ENCODE peak calls at places on chromosomes 13 and 19, in seven cellular contexts. H is thyroid gland; Z is CD4-positive, alpha-beta memory T cell; E is left lung; N is CD8-positive, alpha-beta T cell; G is heart left ventricle; L is psoas muscle. J is an unnamed sample.

GRCh38 chr13:59492030-59492636 is 671.6 kb downstream of the DIAPH3 start:
- DNase-seq in G (no peak), H (no peak), E (no peak), L (no peak), N (no peak), Z (no peak), J (no peak)

GRCh38 chr13:114063545-114064515 is 68.6 kb downstream of the RASA3 start:
- DNase-seq in G (peak; percentile 66), N (no peak), L (peak; percentile 87), Z (no peak), H (peak; percentile 20), E (peak; percentile 93), J (peak; percentile 91)

GRCh38 chr13:111632906-111633305 is 312.5 kb downstream of the TEX29 start:
- DNase-seq in N (no peak), H (no peak), E (no peak), G (no peak), L (no peak), Z (no peak), J (no peak)

GRCh38 chr19:2434721-2435265 is 7.4 kb upstream of the TIMM13 start:
- DNase-seq in H (no peak), L (no peak), E (peak; percentile 68), Z (no peak), G (no peak), N (no peak), J (peak; percentile 40)

GRCh38 chr19:19670070-19670551 is 1.5 kb downstream of the ZNF101 start:
- DNase-seq in H (no peak), L (no peak), N (no peak), Z (no peak), G (no peak), E (no peak), J (peak; percentile 46)

GRCh38 chr13:68275758-68276157 is 1045.6 kb upstream of the PCDH9 start:
- DNase-seq in N (no peak), L (no peak), G (no peak), H (no peak), E (no peak), Z (no peak), J (no peak)

GRCh38 chr19:28305513-28305912 is 907.4 kb downstream of the UQCRFS1 start:
- DNase-seq in L (no peak), N (no peak), E (no peak), H (no peak), Z (no peak), G (no peak), J (no peak)

GRCh38 chr19:31280266-31281006 is 68.8 kb downstream of the TSHZ3 start:
- DNase-seq in G (no peak), E (peak; percentile 17), Z (no peak), L (no peak), H (peak; percentile 58), N (no peak), J (no peak)

GRCh38 chr19:42280761-42281174 is 11.7 kb downstream of the CIC start:
- DNase-seq in G (no peak), L (peak; percentile 78), H (peak; percentile 36), Z (no peak), N (no peak), E (no peak), J (peak; percentile 86)

GRCh38 chr13:40765602-40766001 is 5.4 kb downstream of the MRPS31 start:
- DNase-seq in E (no peak), Z (no peak), H (no peak), L (no peak), G (no peak), N (no peak), J (no peak)

GRCh38 chr13:31930901-31931522 is 100.6 kb upstream of the FRY start:
- DNase-seq in N (no peak), Z (peak; percentile 35), G (no peak), H (no peak), E (no peak), L (no peak), J (no peak)

GRCh38 chr19:45361608-45362007 is 8.8 kb downstream of the ERCC2 start:
- DNase-seq in Z (no peak), E (no peak), H (no peak), N (no peak), G (no peak), L (no peak), J (no peak)

GRCh38 chr19:54606891-54607781 is 13.7 kb downstream of the LILRA1 start:
- DNase-seq in E (no peak), Z (no peak), H (no peak), G (no peak), L (no peak), N (no peak), J (no peak)

GRCh38 chr19:12792853-12793289 is 1.6 kb downstream of the JUNB start:
- DNase-seq in E (no peak), G (no peak), N (no peak), H (no peak), L (no peak), Z (no peak), J (no peak)

GRCh38 chr13:75637101-75637774 is 1.1 kb downstream of the LMO7 start:
- DNase-seq in Z (no peak), G (no peak), E (no peak), L (no peak), H (no peak), N (no peak), J (no peak)

GRCh38 chr13:84430015-84430414 is 547.7 kb upstream of the SLITRK1 start:
- DNase-seq in L (no peak), E (no peak), Z (no peak), G (no peak), H (no peak), N (no peak), J (no peak)

DNA sequence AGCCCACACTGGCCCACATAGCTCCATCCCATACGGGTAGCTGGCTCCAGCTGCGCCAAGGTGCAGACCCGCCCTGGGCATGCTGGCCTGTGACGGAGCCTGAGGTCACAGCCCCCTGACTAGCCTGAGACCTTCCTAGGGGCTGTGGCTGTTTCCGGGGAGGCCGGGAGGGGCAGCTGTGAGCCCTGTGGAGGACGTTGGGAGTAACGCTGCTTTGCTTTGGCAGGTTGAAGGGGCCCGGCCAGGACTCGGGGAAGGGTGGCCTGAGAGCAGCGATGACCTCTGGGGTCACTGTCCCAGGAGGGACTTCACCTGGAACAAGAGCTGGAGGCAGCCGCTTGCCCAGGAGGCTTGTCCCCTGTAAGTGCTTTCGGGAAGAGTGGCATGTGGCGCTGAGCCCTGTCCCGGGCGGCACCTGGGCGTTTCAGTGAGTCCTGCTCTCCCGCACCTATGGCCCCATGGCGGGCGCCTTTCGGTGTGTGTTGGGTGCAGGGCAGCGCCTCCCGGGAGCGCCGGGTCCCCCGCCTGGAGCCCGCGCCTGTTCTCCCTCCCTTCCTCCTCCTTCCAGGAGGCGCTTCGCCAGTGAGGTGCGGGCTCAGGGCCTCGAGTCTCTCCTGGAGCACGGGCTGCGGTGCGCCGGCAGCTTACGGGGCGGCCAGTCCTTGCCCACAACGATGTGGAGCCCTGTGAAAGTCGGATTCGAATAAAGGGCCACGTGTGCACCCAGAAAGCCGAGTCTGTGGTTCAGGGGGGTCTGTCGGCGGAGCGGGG is 1.1 kb upstream of the FAM174C start:
- DNase-seq in E (no peak), Z (peak; percentile 49), G (peak; percentile 54), L (peak; percentile 65), H (no peak), N (no peak), J (no peak)
- H3K4me1 ChIP-seq in E (peaks cover 69% of the 10 kb centered on the region), Z (peaks cover 68% of the 10 kb centered on the region), G (peaks cover 67% of the 10 kb centered on the region), L (peaks cover 58% of the 10 kb centered on the region), H (peaks cover 59% of the 10 kb centered on the region), N (peaks cover 69% of the 10 kb centered on the region), J (no peaks in the 10 kb centered on the region)

GRCh38 chr13:94323746-94324408 is 155.6 kb downstream of the DCT start:
- DNase-seq in N (peak; percentile 13), G (no peak), L (no peak), E (no peak), Z (peak; percentile 66), H (no peak), J (no peak)
- H3K4me1 ChIP-seq in N (peaks cover 57% of the 10 kb centered on the region), G (peaks cover 18% of the 10 kb centered on the region), L (no peaks in the 10 kb centered on the region), E (no peaks in the 10 kb centered on the region), Z (peaks cover 58% of the 10 kb centered on the region), H (no peaks in the 10 kb centered on the region), J (no peaks in the 10 kb centered on the region)

GRCh38 chr13:97266734-97267417 is 44.7 kb downstream of the MBNL2 start:
- DNase-seq in N (no peak), E (no peak), L (no peak), G (no peak), H (no peak), Z (no peak), J (no peak)

GRCh38 chr13:97266328-97266727 is 44.2 kb downstream of the MBNL2 start:
- DNase-seq in L (no peak), H (peak; percentile 82), E (peak; percentile 82), N (no peak), Z (no peak), G (no peak), J (no peak)

GRCh38 chr13:97267418-97268059 is 45.4 kb downstream of the MBNL2 start:
- DNase-seq in L (no peak), H (no peak), E (no peak), G (no peak), Z (no peak), N (no peak), J (no peak)

GRCh38 chr13:97269603-97270002 is 47.5 kb downstream of the MBNL2 start:
- DNase-seq in H (no peak), G (no peak), Z (no peak), N (no peak), E (no peak), L (no peak), J (no peak)

GRCh38 chr13:97268772-97269171 is 46.6 kb downstream of the MBNL2 start:
- DNase-seq in Z (no peak), L (no peak), N (no peak), E (no peak), G (no peak), H (no peak), J (no peak)
- H3K4me1 ChIP-seq in Z (peaks cover 7% of the 10 kb centered on the region), L (peaks cover 66% of the 10 kb centered on the region), N (no peaks in the 10 kb centered on the region), E (peaks cover 53% of the 10 kb centered on the region), G (peaks cover 84% of the 10 kb centered on the region), H (peaks cover 45% of the 10 kb centered on the region), J (peaks cover 23% of the 10 kb centered on the region)

DNA sequence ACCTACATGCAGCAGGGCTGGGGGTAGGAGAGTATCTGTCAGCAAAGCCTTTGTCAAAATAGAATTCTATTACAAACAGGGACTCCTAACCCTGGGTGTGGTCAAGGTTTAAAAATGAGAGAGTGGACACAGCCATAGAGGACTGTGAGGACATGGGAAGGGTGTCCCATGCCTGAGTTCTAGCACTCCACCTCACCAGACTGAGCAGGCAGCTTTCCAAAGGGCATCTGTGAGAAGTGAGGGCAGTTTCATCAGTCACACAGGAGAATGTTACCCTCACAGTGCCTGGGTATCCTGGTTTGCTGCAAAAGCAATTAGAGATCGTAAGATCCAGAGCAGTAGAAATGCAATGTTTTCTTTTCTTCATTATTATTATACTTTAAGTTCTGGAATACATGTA is 174.9 kb upstream of the UBL3 start:
- DNase-seq in N (no peak), G (no peak), E (no peak), Z (no peak), L (no peak), H (peak; percentile 76), J (no peak)
- H3K4me1 ChIP-seq in N (no peaks in the 10 kb centered on the region), G (no peaks in the 10 kb centered on the region), E (no peaks in the 10 kb centered on the region), Z (no peaks in the 10 kb centered on the region), L (no peaks in the 10 kb centered on the region), H (peaks cover 24% of the 10 kb centered on the region), J (no peaks in the 10 kb centered on the region)

GRCh38 chr19:5030822-5031221 is 61.9 kb downstream of the KDM4B start:
- DNase-seq in G (no peak), L (no peak), Z (no peak), N (no peak), E (peak; percentile 72), H (no peak), J (no peak)
- H3K4me1 ChIP-seq in G (peaks cover 57% of the 10 kb centered on the region), L (peaks cover 35% of the 10 kb centered on the region), Z (peaks cover 7% of the 10 kb centered on the region), N (peaks cover 7% of the 10 kb centered on the region), E (peaks cover 23% of the 10 kb centered on the region), H (peaks cover 34% of the 10 kb centered on the region), J (no peaks in the 10 kb centered on the region)

J was measured in aorta.